ENCODE peak calls at places on chromosome 15, in four cellular contexts. B, X, I and L are unnamed samples. For H3K9me3, the result is how much of the 10 kb centered on the place peaks cover.

GRCh38 chr15:85116066-85116465 is 134.4 kb downstream of the PDE8A start:
- DNase-seq in B (no peak), X (peak), I (no peak), L (no peak)

GRCh38 chr15:56160966-56161365 is 82.7 kb downstream of the RFX7 start:
- DNase-seq in B (no peak), X (no peak), I (no peak), L (no peak)

GRCh38 chr15:40843885-40844542 is at the start of gene SPINT1:
- DNase-seq in B (no peak), X (peak), I (no peak), L (no peak)

GRCh38 chr15:61759639-61760038 is 300.6 kb downstream of the VPS13C start:
- DNase-seq in B (no peak), X (no peak), I (no peak), L (no peak)

GRCh38 chr15:65409284-65409631 is 13.5 kb downstream of the IGDCC4 start:
- DNase-seq in B (no peak), X (no peak), I (peak), L (no peak)

GRCh38 chr15:69573815-69574472 is 121.3 kb downstream of the RPLP1 start:
- DNase-seq in B (no peak), X (no peak), I (no peak), L (no peak)

GRCh38 chr15:75198560-75199346 is 2.9 kb upstream of the C15orf39 start:
- DNase-seq in B (peak), X (no peak), I (peak), L (no peak)

GRCh38 chr15:88174571-88174970 is 82.0 kb downstream of the NTRK3 start:
- DNase-seq in B (no peak), X (no peak), I (no peak), L (no peak)

GRCh38 chr15:60255390-60255789 is 142.4 kb downstream of the ANXA2 start:
- DNase-seq in B (peak), X (no peak), I (peak), L (no peak)

GRCh38 chr15:77869021-77869895 is 208.3 kb downstream of the TBC1D2B start:
- DNase-seq in B (no peak), X (no peak), I (no peak), L (no peak)

GRCh38 chr15:49904296-49904695 is 214.7 kb downstream of the ATP8B4 start:
- DNase-seq in B (no peak), X (no peak), I (no peak), L (no peak)

GRCh38 chr15:101445562-101446526 is 43.7 kb downstream of the PCSK6 start:
- DNase-seq in B (no peak), X (no peak), I (peak), L (no peak)

GRCh38 chr15:69132935-69133861 is 27.2 kb upstream of the GLCE start:
- DNase-seq in B (no peak), X (no peak), I (peak), L (no peak)

GRCh38 chr15:89167267-89168176 is 53.9 kb downstream of the RLBP1 start:
- DNase-seq in B (peak), X (no peak), I (peak), L (no peak)

GRCh38 chr15:75347222-75348033 is 589 bp downstream of the NEIL1 start:
- DNase-seq in B (no peak), X (peak), I (no peak), L (no peak)

GRCh38 chr15:90425726-90426346 is 37.8 kb downstream of the IQGAP1 start:
- DNase-seq in B (no peak), X (no peak), I (no peak), L (no peak)

GRCh38 chr15:92629276-92629974 is 26.1 kb downstream of the FAM174B start:
- DNase-seq in B (no peak), X (no peak), I (no peak), L (no peak)

GRCh38 chr15:97747342-97747741 is 213.2 kb upstream of the ARRDC4 start:
- DNase-seq in B (no peak), X (no peak), I (no peak), L (no peak)

GRCh38 chr15:94131875-94132274 is 99.5 kb upstream of the MCTP2 start:
- DNase-seq in B (no peak), X (no peak), I (no peak), L (no peak)

GRCh38 chr15:72925661-72926060 is 126.6 kb upstream of the NEO1 start:
- DNase-seq in B (no peak), X (no peak), I (no peak), L (no peak)

GRCh38 chr15:89368566-89369223 is 34.1 kb upstream of the POLG start:
- DNase-seq in B (no peak), X (peak), I (no peak), L (no peak)

GRCh38 chr15:77714555-77714954 is 81.8 kb upstream of the LINGO1 start:
- DNase-seq in B (no peak), X (no peak), I (no peak), L (no peak)

GRCh38 chr15:57227181-57227580 is 149.1 kb upstream of the CGNL1 start:
- DNase-seq in B (no peak), X (no peak), I (no peak), L (no peak)

GRCh38 chr15:87619161-87619960 is 637.2 kb downstream of the NTRK3 start:
- DNase-seq in B (no peak), X (no peak), I (no peak), L (no peak)

GRCh38 chr15:80068578-80068977 is 9.1 kb downstream of the ZFAND6 start:
- DNase-seq in B (no peak), X (no peak), I (no peak), L (no peak)

GRCh38 chr15:84891339-84891738 is 6.9 kb downstream of the SLC28A1 start:
- DNase-seq in B (no peak), X (no peak), I (no peak), L (no peak)

GRCh38 chr15:55196011-55196410 is 730 bp downstream of the RSL24D1 start:
- DNase-seq in B (no peak), X (no peak), I (no peak), L (no peak)

GRCh38 chr15:84810073-84810840 is 6.9 kb upstream of the ALPK3 start:
- DNase-seq in B (no peak), X (no peak), I (no peak), L (no peak)

GRCh38 chr15:58558777-58559176 is 127.0 kb downstream of the LIPC start:
- DNase-seq in B (no peak), X (no peak), I (no peak), L (no peak)

GRCh38 chr15:50911001-50911400 is 2.5 kb downstream of the AP4E1 start:
- DNase-seq in B (no peak), X (no peak), I (no peak), L (no peak)

GRCh38 chr15:39367591-39367990 is 213.3 kb upstream of the THBS1 start:
- DNase-seq in B (no peak), X (no peak), I (no peak), L (no peak)

DNA sequence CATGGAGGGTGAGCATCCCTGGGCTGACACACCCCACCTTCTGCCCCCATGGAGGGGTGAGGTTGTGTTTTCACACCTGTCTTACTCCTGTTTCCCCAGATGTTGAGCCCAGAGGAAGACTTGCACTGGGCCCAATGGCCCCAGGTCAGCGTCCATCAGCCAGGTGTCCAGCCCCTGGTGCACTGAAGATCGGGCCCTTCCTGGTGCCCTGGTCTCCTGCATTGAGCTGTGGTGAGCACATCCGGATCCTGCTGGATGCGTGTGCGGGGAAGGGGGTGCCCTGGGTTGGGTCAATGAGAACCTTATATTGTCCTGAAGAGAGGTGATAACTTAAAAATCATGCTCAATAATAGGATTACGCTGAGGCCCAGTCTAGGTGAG is 227.3 kb downstream of the SNRPN start:
- DNase-seq in B (no peak), X (no peak), I (no peak), L (no peak)
- H3K9me3 ChIP-seq in B (under half), X (half or more), I (half or more), L (under half)

GRCh38 chr15:81418891-81419290 is 44.9 kb upstream of the TMC3 start:
- DNase-seq in B (no peak), X (no peak), I (no peak), L (no peak)
- TF ChIP-seq SUZ12 in B (no peak), X (no peak), I (no peak), L (no peak)

DNA sequence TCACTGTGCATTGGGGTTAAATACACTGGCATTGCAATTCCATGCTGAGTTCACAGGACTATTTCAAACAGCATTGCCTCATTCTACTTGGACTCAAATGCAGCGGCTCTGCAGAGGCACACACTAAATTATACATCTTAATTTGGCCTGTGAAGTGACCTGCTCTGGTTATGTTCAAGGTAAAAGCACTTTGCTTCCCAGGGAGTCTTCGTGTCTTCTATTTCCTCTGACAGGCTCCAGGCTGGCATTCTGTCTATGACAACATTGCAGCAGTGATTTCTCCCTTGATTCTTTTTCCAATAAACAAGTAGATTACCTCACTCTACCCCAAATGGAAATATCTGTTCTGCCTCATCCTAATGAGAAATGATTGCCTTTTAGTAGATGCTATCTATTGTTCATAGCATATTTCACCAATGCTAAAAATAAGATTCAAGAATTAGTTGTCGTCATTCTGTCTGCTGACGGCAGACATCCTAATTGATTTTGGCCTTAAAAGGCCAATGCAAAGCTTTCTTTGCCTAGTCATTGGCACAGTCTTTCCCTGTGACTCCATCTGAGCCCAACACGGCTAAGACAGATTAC is 33.8 kb downstream of the FMN1 start:
- DNase-seq in B (no peak), X (no peak), I (no peak), L (no peak)
- TF ChIP-seq YY1 in B (no peak), X (no peak), I (no peak), L (no peak)

GRCh38 chr15:29139540-29140459 is 129.8 kb downstream of the NSMCE3 start:
- DNase-seq in B (no peak), X (peak), I (no peak), L (peak)

GRCh38 chr15:29141206-29141907 is 128.3 kb downstream of the NSMCE3 start:
- DNase-seq in B (no peak), X (peak), I (no peak), L (no peak)

GRCh38 chr15:29141908-29142747 is 127.5 kb downstream of the NSMCE3 start:
- DNase-seq in B (peak), X (peak), I (no peak), L (no peak)

GRCh38 chr15:29139072-29139471 is 130.6 kb downstream of the NSMCE3 start:
- DNase-seq in B (no peak), X (no peak), I (no peak), L (no peak)

DNA sequence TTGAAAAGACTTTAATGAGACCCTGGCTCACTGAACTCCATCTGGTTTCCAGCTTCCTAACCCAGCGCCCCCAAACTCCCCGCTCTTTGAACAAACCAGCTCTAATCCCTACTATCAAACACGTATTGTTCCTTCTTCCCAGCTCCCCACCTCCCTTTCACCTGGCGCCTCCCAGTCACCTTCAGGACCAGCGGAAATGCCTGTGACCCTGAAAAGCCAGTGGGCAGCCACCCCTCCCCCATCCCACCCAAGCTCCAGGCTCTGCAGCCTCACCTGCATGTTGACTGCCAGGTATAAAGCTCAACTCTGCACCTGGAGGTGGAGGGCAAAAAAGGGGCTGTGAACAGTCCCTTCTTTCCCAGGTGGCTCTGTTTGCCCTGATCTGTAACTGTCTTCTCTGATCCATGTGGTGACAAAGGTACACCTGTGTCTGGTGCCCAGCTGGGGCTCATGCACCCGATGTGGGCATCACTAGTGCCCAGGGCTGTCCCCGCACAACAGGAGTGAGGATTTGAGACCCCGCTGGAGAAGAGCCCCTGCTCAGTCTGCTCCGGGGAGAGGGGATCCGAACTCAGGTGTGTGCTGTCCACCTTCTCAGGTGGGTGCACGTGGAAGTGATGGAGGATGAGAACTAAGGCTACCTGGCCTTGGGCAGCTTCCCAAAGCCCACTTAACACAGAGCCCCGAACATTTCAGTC is 129.0 kb downstream of the NSMCE3 start:
- DNase-seq in B (no peak), X (no peak), I (no peak), L (no peak)
- H3K9me3 ChIP-seq in B (under half), X (under half), I (under half), L (under half)

GRCh38 chr15:21267231-21267630 is 173.1 kb downstream of the POTEB3 start:
- DNase-seq in B (no peak), X (no peak), I (no peak), L (no peak)

GRCh38 chr15:21261965-21262850 is 178.1 kb downstream of the POTEB3 start:
- DNase-seq in B (no peak), X (no peak), I (no peak), L (no peak)

GRCh38 chr15:21261396-21261964 is 178.8 kb downstream of the POTEB3 start:
- DNase-seq in B (no peak), X (no peak), I (no peak), L (no peak)

GRCh38 chr15:21260966-21261395 is 179.3 kb downstream of the POTEB3 start:
- DNase-seq in B (no peak), X (no peak), I (no peak), L (no peak)

GRCh38 chr15:21262851-21263400 is 177.4 kb downstream of the POTEB3 start:
- DNase-seq in B (no peak), X (no peak), I (no peak), L (no peak)
- TF ChIP-seq SUZ12 in B (no peak), X (no peak), I (no peak), L (no peak)

GRCh38 chr15:91515188-91515754 is 338.2 kb upstream of the SLCO3A1 start:
- DNase-seq in B (no peak), X (no peak), I (no peak), L (no peak)
- TF ChIP-seq YY1 in B (no peak), X (no peak), I (no peak), L (no peak)

GRCh38 chr15:98830034-98830634 is 177.5 kb downstream of the PGPEP1L start:
- DNase-seq in B (no peak), X (no peak), I (no peak), L (no peak)
- H3K9me3 ChIP-seq in B (under half), X (under half), I (under half), L (half or more)

GRCh38 chr15:66749841-66750575 is 48.0 kb downstream of the SMAD6 start:
- DNase-seq in B (no peak), X (no peak), I (peak), L (no peak)

GRCh38 chr15:66746231-66746605 is 44.2 kb downstream of the SMAD6 start:
- DNase-seq in B (no peak), X (no peak), I (no peak), L (no peak)

GRCh38 chr15:66747223-66747622 is 45.2 kb downstream of the SMAD6 start:
- DNase-seq in B (no peak), X (no peak), I (no peak), L (no peak)

GRCh38 chr15:66747866-66748265 is 45.8 kb downstream of the SMAD6 start:
- DNase-seq in B (no peak), X (no peak), I (no peak), L (no peak)

DNA sequence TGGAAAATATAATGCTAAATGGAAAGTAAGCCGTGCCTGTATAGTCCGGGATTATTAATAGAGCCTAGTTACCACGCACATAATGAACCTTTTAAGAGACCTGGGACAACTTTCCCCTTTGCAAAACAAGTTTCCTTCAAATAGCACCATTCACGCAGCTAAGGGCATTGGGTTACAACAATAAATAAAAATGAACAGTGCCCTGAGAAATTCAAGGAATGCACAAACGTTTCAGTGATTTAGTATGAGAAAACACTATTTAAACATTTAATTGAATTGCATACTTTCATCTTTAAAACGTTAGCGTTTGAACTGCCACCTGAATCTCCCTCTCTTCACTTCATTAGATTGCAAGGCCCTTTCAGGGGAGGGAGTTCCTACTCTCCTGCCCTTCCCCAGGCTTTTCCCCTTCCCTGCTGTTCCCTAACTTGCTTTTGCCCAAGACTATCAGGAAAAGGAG is 46.3 kb downstream of the SMAD6 start:
- DNase-seq in B (no peak), X (no peak), I (no peak), L (no peak)
- TF ChIP-seq SUZ12 in B (no peak), X (no peak), I (no peak), L (no peak)